ENCODE peak calls at places on chromosome 21, in five cellular contexts. T is fibroblast of pulmonary artery, F is A549, Q is cardiac muscle cell, V is lower lobe of right lung. E is an unnamed sample.

GRCh38 chr21:25879203-25879602 is 144.4 kb downstream of the GABPA start:
- DNase-seq in Q (no peak), T (no peak), V (no peak), F (no peak), E (no peak)

GRCh38 chr21:35651166-35651565 is 409.2 kb downstream of the SETD4 start:
- DNase-seq in V (no peak), Q (no peak), F (no peak), T (no peak), E (no peak)

GRCh38 chr21:40947713-40948112 is 100.8 kb upstream of the DSCAM start:
- DNase-seq in T (no peak), F (no peak), Q (no peak), V (no peak), E (no peak)

GRCh38 chr21:37368536-37369279 is 2.1 kb downstream of the DYRK1A start:
- DNase-seq in Q (peak), V (no peak), F (no peak), T (no peak), E (peak)

GRCh38 chr21:38126677-38127271 is 130.0 kb upstream of the KCNJ15 start:
- DNase-seq in T (peak), Q (peak), F (peak), V (peak), E (peak)

GRCh38 chr21:37557261-37557950 is 190.8 kb downstream of the DYRK1A start:
- DNase-seq in F (no peak), Q (no peak), T (no peak), V (no peak), E (no peak)

GRCh38 chr21:30714946-30715345 is 3.6 kb downstream of the KRTAP21-3 start:
- DNase-seq in F (no peak), V (no peak), T (no peak), Q (no peak), E (no peak)

GRCh38 chr21:32325706-32326105 is 27.1 kb downstream of the MRAP start:
- DNase-seq in Q (no peak), F (no peak), T (no peak), V (no peak), E (no peak)

GRCh38 chr21:29849735-29850176 is 90.0 kb downstream of the GRIK1 start:
- DNase-seq in Q (peak), V (no peak), T (peak), F (peak), E (peak)

GRCh38 chr21:43634618-43635017 is 24.7 kb downstream of the HSF2BP start:
- DNase-seq in Q (no peak), T (peak), V (no peak), F (no peak), E (peak)

GRCh38 chr21:35226960-35227741 is 178.0 kb upstream of the RUNX1 start:
- DNase-seq in T (no peak), Q (no peak), F (no peak), V (no peak), E (no peak)

GRCh38 chr21:20790113-20790512 is 208.1 kb upstream of the NCAM2 start:
- DNase-seq in V (no peak), T (no peak), Q (peak), F (no peak), E (peak)

GRCh38 chr21:31644648-31645047 is 14.8 kb upstream of the SOD1 start:
- DNase-seq in V (no peak), Q (peak), T (peak), F (no peak), E (no peak)

GRCh38 chr21:41387824-41388223 is 26.0 kb downstream of the MX2 start:
- DNase-seq in F (no peak), T (no peak), Q (no peak), V (no peak), E (no peak)

GRCh38 chr21:22536511-22536910 is 1538.3 kb downstream of the NCAM2 start:
- DNase-seq in V (no peak), T (peak), F (no peak), Q (peak), E (peak)

GRCh38 chr21:41840880-41841279 is 38.3 kb downstream of the PRDM15 start:
- DNase-seq in Q (no peak), T (no peak), F (no peak), V (no peak), E (no peak)

GRCh38 chr21:37106998-37107397 is 33.9 kb downstream of the TTC3 start:
- DNase-seq in F (no peak), V (no peak), T (no peak), Q (no peak), E (no peak)

GRCh38 chr21:42202321-42202720 is 16.6 kb upstream of the ABCG1 start:
- DNase-seq in T (peak), V (no peak), F (no peak), Q (no peak), E (no peak)

GRCh38 chr21:39082656-39083376 is 100.4 kb downstream of the PSMG1 start:
- DNase-seq in F (no peak), Q (no peak), V (no peak), T (no peak), E (no peak)

DNA sequence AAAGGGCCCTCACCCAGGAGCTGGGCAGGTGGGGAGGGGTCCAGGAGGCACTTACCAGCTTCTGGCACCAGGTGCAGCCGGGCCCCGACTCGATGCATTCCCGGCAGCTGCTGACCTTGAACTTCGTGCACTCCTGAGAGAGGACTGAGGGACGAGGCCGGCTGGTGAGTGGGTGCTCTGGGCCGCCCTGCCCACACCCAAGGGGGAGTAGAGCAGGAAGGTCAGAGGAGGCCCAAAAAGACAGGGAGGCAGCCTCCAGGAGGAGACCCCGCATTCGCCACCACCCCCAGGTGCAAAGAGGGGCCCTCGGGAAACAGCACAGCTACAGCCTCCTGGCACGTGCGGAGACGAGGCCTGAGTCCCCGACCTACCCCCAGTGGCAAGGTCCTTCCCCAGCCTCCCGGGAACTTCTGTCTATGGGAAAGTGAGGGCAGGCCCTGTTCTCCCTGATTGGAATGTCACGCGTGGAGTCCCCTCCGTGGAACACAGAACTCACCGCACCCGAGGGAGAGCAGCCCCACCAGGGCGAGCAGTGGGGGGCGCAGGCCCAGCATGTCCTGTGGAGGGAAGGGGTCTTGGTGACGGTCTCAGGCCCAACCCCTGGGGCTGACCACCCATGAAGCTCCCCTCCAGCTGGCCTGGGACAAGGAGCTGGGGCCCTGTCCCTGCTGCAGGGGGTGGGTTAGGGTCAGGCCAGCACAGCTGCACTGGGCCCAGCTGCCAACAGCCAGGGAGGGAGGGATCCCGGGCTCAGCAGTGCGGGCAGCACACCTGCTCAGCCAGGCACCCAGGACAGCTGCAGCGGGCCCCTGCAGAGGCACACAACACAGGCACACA is 10.3 kb downstream of the ITGB2 start:
- DNase-seq in V (no peak), Q (no peak), T (no peak), F (no peak), E (no peak)
- H3K4me3 ChIP-seq in V (no peak), Q (no peak), T (no peak), F (no peak), E (no peak)

GRCh38 chr21:46320331-46320801 is 3.3 kb downstream of the C21orf58 start:
- DNase-seq in T (no peak), V (no peak), F (no peak), Q (peak), E (peak)
- H3K4me3 ChIP-seq in T (no peak), V (no peak), F (no peak), Q (no peak), E (no peak)

GRCh38 chr21:16535100-16535418 is 805.3 kb downstream of the USP25 start:
- DNase-seq in F (no peak), Q (peak), T (peak), V (peak), E (peak)
- H3K4me3 ChIP-seq in F (peak), Q (no peak), T (peak), V (peak), E (peak)

GRCh38 chr21:28283652-28284490 is 708.8 kb downstream of the LTN1 start:
- DNase-seq in T (peak), F (no peak), Q (peak), V (no peak), E (peak)
- H3K4me3 ChIP-seq in T (no peak), F (no peak), Q (no peak), V (no peak), E (no peak)